ENCODE peak calls at places on chromosomes 16 and 17, in five cellular contexts. H is AG20443, N is NCI-H1092, F is nucleus accumbens, Q is kidney glomerular epithelial cell. A is an unnamed sample.

GRCh38 chr17:67628580-67629013 is 89.1 kb upstream of the NOL11 start:
- DNase-seq in H (peak; percentile 24), N (no peak), F (no peak), Q (no peak), A (peak; percentile 60)

GRCh38 chr16:31473300-31474052 is 1.5 kb downstream of the TGFB1I1 start:
- DNase-seq in H (no peak), N (no peak), F (no peak), Q (no peak), A (no peak)

GRCh38 chr16:50289950-50290764 is 23.8 kb downstream of the ADCY7 start:
- DNase-seq in H (no peak), N (no peak), F (no peak), Q (no peak), A (no peak)

GRCh38 chr17:41367426-41368075 is 2.1 kb downstream of the KRT33B start:
- DNase-seq in H (peak; percentile 83), N (no peak), F (no peak), Q (peak; percentile 87), A (no peak)

GRCh38 chr17:60577147-60577925 is 22.7 kb upstream of the PPM1D start:
- DNase-seq in H (peak; percentile 67), N (no peak), F (no peak), Q (peak; percentile 47), A (peak; percentile 33)

GRCh38 chr17:16442594-16443389 is 27.4 kb downstream of the TRPV2 start:
- DNase-seq in H (no peak), N (no peak), F (no peak), Q (no peak), A (no peak)

GRCh38 chr17:14201595-14201994 is 35.1 kb downstream of the CDRT15 start:
- DNase-seq in H (no peak), N (no peak), F (no peak), Q (no peak), A (no peak)

GRCh38 chr16:68700120-68700519 is 37.0 kb upstream of the CDH1 start:
- DNase-seq in H (peak; percentile 59), N (no peak), F (no peak), Q (peak; percentile 5), A (no peak)

GRCh38 chr17:57518587-57519118 is 226.4 kb downstream of the CCDC182 start:
- DNase-seq in H (no peak), N (peak; percentile 92), F (no peak), Q (no peak), A (peak; percentile 76)

GRCh38 chr16:57600952-57601580 is 27.4 kb upstream of the ADGRG1 start:
- DNase-seq in H (no peak), N (no peak), F (no peak), Q (no peak), A (no peak)

GRCh38 chr17:57284583-57284982 is 28.3 kb downstream of the MSI2 start:
- DNase-seq in H (no peak), N (no peak), F (no peak), Q (no peak), A (no peak)

GRCh38 chr16:88442811-88443576 is 10.1 kb upstream of the ZFPM1 start:
- DNase-seq in H (peak; percentile 94), N (peak; percentile 38), F (peak; percentile 19), Q (peak; percentile 39), A (peak; percentile 91)

GRCh38 chr17:77916771-77917481 is 41.6 kb upstream of the TNRC6C start:
- DNase-seq in H (no peak), N (no peak), F (no peak), Q (no peak), A (no peak)

GRCh38 chr17:42179911-42180410 is 981 bp downstream of the KCNH4 start:
- DNase-seq in H (peak; percentile 76), N (peak; percentile 47), F (no peak), Q (no peak), A (peak; percentile 90)

GRCh38 chr17:75288784-75289121 is 480 bp downstream of the SLC25A19 start:
- DNase-seq in H (peak; percentile 43), N (no peak), F (no peak), Q (peak; percentile 45), A (peak; percentile 72)

GRCh38 chr17:74071280-74071679 is 132.2 kb upstream of the RPL38 start:
- DNase-seq in H (no peak), N (no peak), F (no peak), Q (no peak), A (no peak)

GRCh38 chr17:32689348-32689747 is 187.6 kb downstream of the MYO1D start:
- DNase-seq in H (no peak), N (no peak), F (no peak), Q (no peak), A (no peak)

GRCh38 chr16:24858219-24859041 is 12.7 kb downstream of the SLC5A11 start:
- DNase-seq in H (peak; percentile 83), N (no peak), F (no peak), Q (peak; percentile 21), A (peak; percentile 88)

GRCh38 chr17:323721-324139 is 28.9 kb downstream of the RPH3AL start:
- DNase-seq in H (no peak), N (no peak), F (no peak), Q (no peak), A (no peak)

GRCh38 chr17:59423903-59424302 is 92.4 kb downstream of the YPEL2 start:
- DNase-seq in H (no peak), N (no peak), F (no peak), Q (no peak), A (no peak)

A was measured in left kidney.